ENCODE peak calls at places on chromosomes 11 and 22, in ten cellular contexts. I is GM23248, M is GOT3, V is foreskin fibroblast, E is astrocyte of the spinal cord, Z is hypothalamus, A is fibroblast of mammary gland, S is T-helper 2 cell, O is cerebellar nuclear complex, T is LoVo. H is an unnamed sample.

GRCh38 chr11:10731064-10731680 is 19.9 kb upstream of the CTR9 start:
- DNase-seq in I (peak), M (no peak), V (no peak), E (no peak), Z (no peak), A (no peak), S (no peak), O (no peak), T (no peak), H (no peak)

GRCh38 chr11:71207563-71207962 is 44.8 kb downstream of the SHANK2 start:
- DNase-seq in I (no peak), M (no peak), V (no peak), E (no peak), Z (no peak), A (no peak), S (no peak), O (no peak), T (no peak), H (no peak)

GRCh38 chr11:15199693-15200092 is 85.0 kb downstream of the INSC start:
- DNase-seq in I (peak), M (peak), V (peak), E (peak), Z (no peak), A (peak), S (no peak), O (no peak), T (peak), H (no peak)

GRCh38 chr11:75706260-75706729 is 11.3 kb upstream of the MOGAT2 start:
- DNase-seq in I (peak), M (no peak), V (peak), E (peak), Z (peak), A (peak), S (peak), O (no peak), T (peak), H (no peak)

GRCh38 chr11:121657191-121657590 is 204.4 kb upstream of the SORL1-AS1 start:
- DNase-seq in I (peak), M (no peak), V (peak), E (no peak), Z (no peak), A (no peak), S (no peak), O (no peak), T (no peak), H (no peak)

GRCh38 chr22:37809672-37810333 is 2.1 kb downstream of the GCAT start:
- DNase-seq in I (no peak), M (no peak), V (no peak), E (no peak), Z (no peak), A (no peak), S (no peak), O (no peak), T (no peak), H (no peak)

GRCh38 chr22:35589071-35589735 is 27.9 kb downstream of the MB start:
- DNase-seq in I (peak), M (peak), V (peak), E (peak), Z (no peak), A (peak), S (no peak), O (no peak), T (peak), H (no peak)

GRCh38 chr11:12968836-12969235 is 40.3 kb upstream of the RASSF10 start:
- DNase-seq in I (no peak), M (no peak), V (no peak), E (no peak), Z (no peak), A (no peak), S (no peak), O (no peak), T (no peak), H (no peak)

GRCh38 chr11:103946793-103947565 is 89.5 kb upstream of the DDI1 start:
- DNase-seq in I (peak), M (no peak), V (peak), E (no peak), Z (no peak), A (peak), S (no peak), O (no peak), T (no peak), H (no peak)

GRCh38 chr11:82268627-82269026 is 465.0 kb downstream of the FAM181B start:
- DNase-seq in I (no peak), M (no peak), V (no peak), E (no peak), Z (no peak), A (no peak), S (no peak), O (no peak), T (no peak), H (no peak)

H was measured in amygdala.